ENCODE peak calls at places on chromosomes 11 and 22, in eight cellular contexts. B is thyroid gland, I is bronchial epithelial cell, A is left ventricle myocardium inferior, T is fibroblast of villous mesenchyme, J is endodermal cell, Y is PC-9, N is astrocyte of the spinal cord. Q is an unnamed sample.

GRCh38 chr11:20564811-20565210 is 34.6 kb upstream of the SLC6A5 start:
- DNase-seq in B (no peak), A (no peak), J (no peak), Y (no peak), T (no peak), N (no peak), I (no peak), Q (no peak)

GRCh38 chr11:10592331-10592730 is 23.9 kb upstream of the LYVE1 start:
- DNase-seq in A (no peak), B (no peak), I (peak; percentile 96), T (peak; percentile 88), J (no peak), Y (peak; percentile 93), N (peak; percentile 91), Q (no peak)

GRCh38 chr11:114166897-114167323 is 107.4 kb downstream of the ZBTB16 start:
- DNase-seq in J (no peak), N (peak; percentile 97), B (peak; percentile 10), Y (peak; percentile 70), A (no peak), T (peak; percentile 95), I (peak; percentile 85), Q (peak; percentile 77)

GRCh38 chr11:61830318-61831105 is 2.4 kb downstream of the FADS2 start:
- DNase-seq in N (no peak), B (no peak), J (no peak), A (no peak), T (peak; percentile 65), Y (no peak), I (no peak), Q (peak; percentile 40)

GRCh38 chr11:10770626-10771254 is 19.7 kb downstream of the CTR9 start:
- DNase-seq in T (peak; percentile 48), Y (no peak), A (peak; percentile 55), N (peak; percentile 44), B (peak; percentile 47), I (peak; percentile 55), J (peak; percentile 86), Q (no peak)

GRCh38 chr22:42275970-42276369 is 5.5 kb upstream of the TCF20 start:
- DNase-seq in N (no peak), B (no peak), T (no peak), I (peak; percentile 54), Y (no peak), A (no peak), J (peak; percentile 86), Q (no peak)

GRCh38 chr11:71139516-71140205 is 112.7 kb downstream of the SHANK2 start:
- DNase-seq in T (peak; percentile 19), B (peak; percentile 95), I (no peak), A (peak; percentile 63), Y (no peak), N (peak; percentile 22), J (no peak), Q (peak; percentile 83)

GRCh38 chr11:102733232-102733875 is 8.6 kb upstream of the MMP8 start:
- DNase-seq in I (peak; percentile 64), A (peak; percentile 19), J (peak; percentile 93), N (peak; percentile 39), Y (peak; percentile 50), T (peak; percentile 43), B (no peak), Q (peak; percentile 30)

GRCh38 chr11:46914363-46914762 is 4.0 kb downstream of the LRP4 start:
- DNase-seq in I (peak; percentile 60), J (no peak), T (no peak), B (peak; percentile 70), A (peak; percentile 50), N (peak; percentile 27), Y (no peak), Q (no peak)

GRCh38 chr11:36092314-36093030 is 148.6 kb downstream of the LDLRAD3 start:
- DNase-seq in A (no peak), B (no peak), T (peak; percentile 39), I (no peak), J (peak; percentile 71), N (no peak), Y (no peak), Q (no peak)

GRCh38 chr22:17922925-17923898 is 101.1 kb downstream of the MICAL3 start:
- DNase-seq in I (no peak), B (peak; percentile 75), N (peak; percentile 93), J (no peak), A (no peak), T (peak; percentile 84), Y (no peak), Q (no peak)

GRCh38 chr22:38080847-38081635 is 2.9 kb downstream of the SLC16A8 start:
- DNase-seq in I (no peak), J (peak; percentile 82), B (peak; percentile 38), A (peak; percentile 41), N (peak; percentile 24), Y (no peak), T (no peak), Q (no peak)
- H3K4me3 ChIP-seq in I (peak overlapping the region; percentile 38), J (no peak overlapping the region), B (peak overlapping the region; percentile 17), A (peak overlapping the region; percentile 65), N (peak overlapping the region; percentile 7), Y (no peak overlapping the region), T (peak overlapping the region; percentile 32), Q (peak overlapping the region; percentile 9)

GRCh38 chr22:36010913-36011312 is 17.7 kb downstream of the RBFOX2 start:
- DNase-seq in A (no peak), T (peak; percentile 89), Y (no peak), N (peak; percentile 72), J (no peak), I (peak; percentile 75), B (no peak), Q (no peak)
- H3K4me3 ChIP-seq in A (no peak overlapping the region), T (no peak overlapping the region), Y (no peak overlapping the region), N (no peak overlapping the region), J (no peak overlapping the region), I (no peak overlapping the region), B (no peak overlapping the region), Q (no peak overlapping the region)

DNA sequence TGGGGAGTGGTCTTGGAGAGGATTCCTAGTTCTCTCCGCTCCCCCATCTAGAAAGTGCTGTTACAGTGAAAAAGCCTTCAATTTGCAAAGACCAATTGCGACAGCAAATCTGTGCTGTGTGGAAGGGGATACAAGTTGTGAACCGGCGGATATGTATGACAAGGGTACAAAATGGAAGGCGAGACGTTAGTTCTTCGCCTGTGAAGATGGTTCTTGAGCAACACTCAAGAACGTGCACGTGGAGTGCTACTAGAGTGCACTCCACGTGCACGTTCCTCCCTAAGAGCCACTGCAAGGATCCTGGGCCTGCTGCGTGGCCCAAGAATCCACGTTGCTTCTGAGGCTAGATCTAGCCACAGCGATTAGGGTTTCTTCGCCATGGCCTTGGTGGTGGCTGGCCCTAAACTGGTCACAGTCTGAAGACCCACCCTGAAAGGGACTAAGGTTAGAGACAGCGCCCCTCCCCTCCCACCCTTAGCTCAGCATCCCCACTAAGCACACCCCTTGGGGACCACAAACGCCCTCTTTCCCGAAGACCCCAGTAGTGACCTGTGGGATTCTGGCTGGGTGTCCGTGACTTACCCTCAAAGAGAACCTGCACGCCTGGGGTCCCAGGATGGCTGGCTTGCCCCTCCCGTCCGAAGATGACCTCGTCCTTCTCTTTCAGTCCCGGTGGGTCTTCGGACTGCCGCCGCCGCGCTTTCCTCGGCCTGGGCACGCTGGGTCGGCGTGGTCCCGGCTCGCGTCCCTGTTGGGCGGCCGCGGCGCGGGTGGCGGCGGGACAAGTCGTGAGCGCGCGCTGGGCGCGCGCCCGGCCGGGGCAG is 519 bp upstream of the PDE3B start:
- DNase-seq in T (no peak), I (no peak), B (no peak), A (no peak), Y (no peak), N (no peak), J (peak; percentile 44), Q (no peak)
- H3K4me3 ChIP-seq in T (peak overlapping the region; percentile 63), I (peak overlapping the region; percentile 64), B (peak overlapping the region; percentile 44), A (peak overlapping the region; percentile 91), Y (peak overlapping the region; percentile 75), N (peak overlapping the region; percentile 59), J (peak overlapping the region; percentile 90), Q (peak overlapping the region; percentile 89)

GRCh38 chr11:1572200-1573076 is at the start of gene DUSP8:
- DNase-seq in A (peak; percentile 94), Y (peak; percentile 35), B (peak; percentile 88), I (peak; percentile 30), N (peak; percentile 82), J (peak; percentile 92), T (peak; percentile 86), Q (peak; percentile 82)

GRCh38 chr11:1574256-1575242 is 2.5 kb upstream of the DUSP8 start:
- DNase-seq in J (peak; percentile 86), Y (no peak), I (no peak), B (peak; percentile 63), A (peak; percentile 58), N (no peak), T (peak; percentile 39), Q (peak; percentile 46)

GRCh38 chr11:1573847-1574255 is 1.8 kb upstream of the DUSP8 start:
- DNase-seq in J (peak; percentile 79), I (no peak), A (no peak), N (no peak), B (peak; percentile 87), Y (peak; percentile 47), T (no peak), Q (peak; percentile 26)

GRCh38 chr11:1571760-1572199 is 291 bp downstream of the DUSP8 start:
- DNase-seq in N (no peak), Y (no peak), T (no peak), B (no peak), I (no peak), A (no peak), J (no peak), Q (no peak)

DNA sequence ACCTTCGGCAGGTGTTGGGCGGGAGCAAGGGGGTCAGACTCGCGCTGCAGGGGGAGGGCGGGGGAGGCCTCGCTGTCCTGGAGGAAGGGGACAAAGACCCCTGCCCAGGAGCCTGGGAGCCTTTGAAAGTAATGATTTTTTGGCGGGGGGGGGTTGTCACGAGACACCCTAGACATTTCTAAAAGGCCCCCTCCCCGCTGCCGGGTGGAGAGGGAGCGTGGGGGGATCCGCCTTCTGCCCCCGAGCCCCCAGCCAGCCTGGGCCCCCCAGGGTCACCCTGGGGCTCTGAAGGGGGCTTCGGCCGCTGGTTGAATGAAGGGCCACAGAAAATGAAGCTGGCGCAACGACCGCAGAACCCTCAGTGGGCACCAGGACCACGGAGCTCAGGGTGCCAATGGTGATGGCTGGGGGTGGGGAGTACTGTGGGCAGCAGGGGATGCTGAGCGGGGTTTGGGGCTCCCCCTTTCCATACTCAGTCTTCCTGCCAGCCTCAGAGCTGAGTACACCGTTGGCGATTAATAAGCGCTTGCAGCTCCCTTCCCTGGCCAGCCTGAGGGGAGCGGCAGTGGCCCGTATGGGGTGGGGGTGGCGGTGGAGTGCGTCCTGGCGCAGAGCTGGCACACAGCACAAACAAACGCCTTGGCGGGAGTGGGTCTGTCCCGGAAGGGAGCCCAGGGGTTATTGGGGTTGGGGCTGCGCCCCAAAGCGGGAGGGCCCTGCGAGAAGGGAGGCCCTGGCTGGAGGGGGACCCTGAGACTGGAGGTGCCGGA is 1.2 kb upstream of the DUSP8 start:
- DNase-seq in N (no peak), B (peak; percentile 51), T (no peak), Y (no peak), J (peak; percentile 74), I (no peak), A (no peak), Q (no peak)
- H3K4me3 ChIP-seq in N (no peak overlapping the region), B (peak overlapping the region; percentile 75), T (no peak overlapping the region), Y (no peak overlapping the region), J (peak overlapping the region; percentile 72), I (no peak overlapping the region), A (peak overlapping the region; percentile 79), Q (peak overlapping the region; percentile 60)

DNA sequence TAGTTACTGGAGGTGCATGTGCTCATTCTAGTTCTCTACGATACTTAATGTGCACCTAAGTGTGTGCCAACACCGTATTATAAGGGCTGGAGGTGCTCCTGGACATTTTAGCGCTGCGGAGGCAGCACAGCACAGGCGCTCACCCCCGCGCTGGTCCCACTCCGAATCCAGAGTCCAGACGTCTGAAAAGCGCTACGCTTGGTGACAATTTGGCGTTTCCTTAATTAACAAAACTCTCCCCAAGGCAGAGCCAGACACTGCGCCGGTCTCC is 1.3 kb downstream of the WT1 start:
- DNase-seq in Y (no peak), T (no peak), B (no peak), J (no peak), A (no peak), N (no peak), I (no peak), Q (no peak)
- H3K4me3 ChIP-seq in Y (no peak overlapping the region), T (peak overlapping the region; percentile 61), B (no peak overlapping the region), J (no peak overlapping the region), A (peak overlapping the region; percentile 72), N (no peak overlapping the region), I (no peak overlapping the region), Q (no peak overlapping the region)

Q was measured in prostate gland.